ENCODE peak calls at places on chromosomes 7 and 10, in six cellular contexts. P is heart right ventricle, U is GM23248, N is fibroblast of lung, G is colonic mucosa, K is AG04450. L is an unnamed sample.

GRCh38 chr10:121436630-121437311 is 161.5 kb downstream of the FGFR2 start:
- DNase-seq in P (no peak), U (no peak), N (no peak), G (no peak), K (no peak), L (no peak)

GRCh38 chr10:62492012-62492869 is 118.1 kb downstream of the ZNF365 start:
- DNase-seq in P (no peak), U (peak; percentile 50), N (peak; percentile 44), G (no peak), K (no peak), L (no peak)

GRCh38 chr10:31018977-31019376 is 12.7 kb downstream of the ZNF438 start:
- DNase-seq in P (no peak), U (no peak), N (no peak), G (no peak), K (no peak), L (no peak)

GRCh38 chr7:26376208-26376917 is 84.7 kb downstream of the SNX10 start:
- DNase-seq in P (no peak), U (peak; percentile 27), N (no peak), G (peak; percentile 49), K (no peak), L (no peak)

GRCh38 chr7:28296571-28297483 is 115.5 kb upstream of the CREB5 start:
- DNase-seq in P (no peak), U (peak; percentile 68), N (peak; percentile 29), G (peak; percentile 27), K (no peak), L (no peak)

GRCh38 chr10:28891058-28891713 is 213.9 kb downstream of the BAMBI start:
- DNase-seq in P (no peak), U (no peak), N (no peak), G (no peak), K (no peak), L (no peak)

GRCh38 chr7:139871276-139871675 is 42.2 kb downstream of the TBXAS1 start:
- DNase-seq in P (no peak), U (peak; percentile 51), N (peak; percentile 52), G (no peak), K (peak; percentile 60), L (no peak)

GRCh38 chr10:5948999-5949759 is 28.2 kb downstream of the IL15RA start:
- DNase-seq in P (peak; percentile 67), U (peak; percentile 76), N (peak; percentile 54), G (peak; percentile 70), K (peak; percentile 36), L (no peak)

GRCh38 chr7:144408116-144408515 is 4.6 kb upstream of the NOBOX start:
- DNase-seq in P (no peak), U (no peak), N (no peak), G (no peak), K (no peak), L (no peak)

GRCh38 chr10:32687546-32687945 is 241.6 kb downstream of the CCDC7 start:
- DNase-seq in P (no peak), U (no peak), N (no peak), G (no peak), K (no peak), L (no peak)

GRCh38 chr7:134472572-134473242 is 13.8 kb upstream of the AKR1B1 start:
- DNase-seq in P (no peak), U (peak; percentile 20), N (no peak), G (no peak), K (no peak), L (no peak)

GRCh38 chr7:138853448-138853847 is 55.5 kb upstream of the ATP6V0A4 start:
- DNase-seq in P (no peak), U (no peak), N (no peak), G (no peak), K (no peak), L (no peak)

GRCh38 chr10:59817806-59818205 is 64.6 kb upstream of the MRLN start:
- DNase-seq in P (no peak), U (peak; percentile 4), N (peak; percentile 72), G (no peak), K (no peak), L (no peak)

GRCh38 chr10:33193867-33194521 is 140.5 kb downstream of the NRP1 start:
- DNase-seq in P (no peak), U (peak; percentile 84), N (peak; percentile 54), G (peak; percentile 32), K (no peak), L (no peak)

GRCh38 chr7:17441557-17441956 is 143.1 kb downstream of the AHR start:
- DNase-seq in P (no peak), U (no peak), N (no peak), G (no peak), K (no peak), L (no peak)

GRCh38 chr7:75698358-75698757 is 40.4 kb downstream of the HIP1 start:
- DNase-seq in P (no peak), U (no peak), N (no peak), G (no peak), K (no peak), L (no peak)

GRCh38 chr10:63593576-63593975 is 72.4 kb downstream of the REEP3 start:
- DNase-seq in P (no peak), U (peak; percentile 50), N (peak; percentile 33), G (no peak), K (no peak), L (no peak)

GRCh38 chr10:125448596-125448995 is 234.4 kb downstream of the TEX36 start:
- DNase-seq in P (no peak), U (peak; percentile 39), N (no peak), G (peak; percentile 47), K (no peak), L (no peak)

GRCh38 chr7:135684134-135684533 is 21.8 kb downstream of the STMP1 start:
- DNase-seq in P (no peak), U (peak; percentile 64), N (peak; percentile 65), G (no peak), K (no peak), L (no peak)

GRCh38 chr7:2614646-2615330 is 17.0 kb upstream of the TTYH3 start:
- DNase-seq in P (no peak), U (peak; percentile 30), N (no peak), G (no peak), K (no peak), L (no peak)

GRCh38 chr7:14368285-14368684 is 378.8 kb upstream of the ETV1 start:
- DNase-seq in P (no peak), U (peak; percentile 19), N (no peak), G (no peak), K (no peak), L (no peak)

GRCh38 chr10:126185666-126186447 is 202.4 kb downstream of the ADAM12 start:
- DNase-seq in P (no peak), U (peak; percentile 5), N (no peak), G (no peak), K (no peak), L (no peak)

GRCh38 chr7:143455494-143455893 is 12.2 kb downstream of the TAS2R60 start:
- DNase-seq in P (no peak), U (no peak), N (no peak), G (no peak), K (no peak), L (no peak)

GRCh38 chr7:135710417-135711138 is 17.4 kb downstream of the SLC13A4 start:
- DNase-seq in P (no peak), U (peak; percentile 27), N (no peak), G (no peak), K (no peak), L (no peak)

GRCh38 chr7:110835209-110835608 is 255.7 kb upstream of the LRRN3 start:
- DNase-seq in P (no peak), U (no peak), N (no peak), G (peak; percentile 32), K (no peak), L (no peak)

DNA sequence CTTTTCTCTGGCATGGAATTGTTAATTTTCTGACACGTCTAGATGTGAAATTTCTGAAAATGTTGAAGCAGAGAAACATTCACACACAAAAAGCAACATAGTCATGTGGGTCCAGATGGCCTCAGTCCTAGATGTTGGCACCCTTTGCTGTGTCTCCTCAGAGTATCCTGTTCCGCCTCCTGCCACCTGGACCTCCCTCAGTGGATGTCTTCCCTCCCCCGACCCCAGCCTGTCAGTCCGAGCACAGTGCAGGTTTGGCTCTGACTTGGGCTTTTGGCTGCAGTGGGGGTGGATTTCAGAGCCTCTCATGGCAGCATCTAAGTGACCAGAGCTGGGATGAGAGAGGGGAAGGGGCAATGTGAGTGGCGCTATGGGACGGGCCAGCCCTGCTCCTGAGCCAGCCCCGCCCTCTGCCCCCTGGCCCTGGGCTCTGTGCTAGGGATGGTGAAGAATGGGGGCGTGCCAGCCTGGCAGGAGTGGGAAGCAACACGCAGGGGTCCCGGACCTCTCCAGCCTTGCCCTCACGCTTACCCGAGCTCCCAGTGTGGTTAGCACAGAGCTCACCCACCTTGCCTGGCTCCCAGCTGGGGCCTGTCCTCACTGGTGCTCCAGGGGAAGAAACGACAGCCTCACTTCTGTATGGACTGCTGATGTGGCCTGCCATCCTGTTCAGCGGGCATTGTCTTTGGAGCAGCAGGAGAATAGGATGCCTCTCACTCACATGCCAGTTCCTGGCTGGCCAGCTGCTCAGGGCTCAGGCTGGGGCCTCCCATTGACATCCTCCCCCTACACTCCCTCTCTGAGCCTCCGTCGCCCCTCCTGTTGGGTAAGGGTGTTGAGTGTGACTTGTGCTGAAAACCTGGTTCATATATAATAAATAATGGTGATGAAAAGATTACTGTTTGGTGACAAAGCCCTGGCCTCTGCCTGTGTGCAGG is 6.3 kb downstream of the ATP6V0E2 start:
- DNase-seq in P (no peak), U (no peak), N (no peak), G (peak; percentile 14), K (no peak), L (peak; percentile 64)
- H3K27ac ChIP-seq in P (peak overlapping the region; percentile 30), U (no peak overlapping the region), N (no peak overlapping the region), G (no peak overlapping the region), K (no peak overlapping the region), L (peak overlapping the region; percentile 66)

GRCh38 chr10:123119081-123119480 is 16.7 kb upstream of the HMX3 start:
- DNase-seq in P (no peak), U (no peak), N (no peak), G (no peak), K (no peak), L (no peak)
- H3K27ac ChIP-seq in P (no peak overlapping the region), U (no peak overlapping the region), N (no peak overlapping the region), G (no peak overlapping the region), K (no peak overlapping the region), L (no peak overlapping the region)

DNA sequence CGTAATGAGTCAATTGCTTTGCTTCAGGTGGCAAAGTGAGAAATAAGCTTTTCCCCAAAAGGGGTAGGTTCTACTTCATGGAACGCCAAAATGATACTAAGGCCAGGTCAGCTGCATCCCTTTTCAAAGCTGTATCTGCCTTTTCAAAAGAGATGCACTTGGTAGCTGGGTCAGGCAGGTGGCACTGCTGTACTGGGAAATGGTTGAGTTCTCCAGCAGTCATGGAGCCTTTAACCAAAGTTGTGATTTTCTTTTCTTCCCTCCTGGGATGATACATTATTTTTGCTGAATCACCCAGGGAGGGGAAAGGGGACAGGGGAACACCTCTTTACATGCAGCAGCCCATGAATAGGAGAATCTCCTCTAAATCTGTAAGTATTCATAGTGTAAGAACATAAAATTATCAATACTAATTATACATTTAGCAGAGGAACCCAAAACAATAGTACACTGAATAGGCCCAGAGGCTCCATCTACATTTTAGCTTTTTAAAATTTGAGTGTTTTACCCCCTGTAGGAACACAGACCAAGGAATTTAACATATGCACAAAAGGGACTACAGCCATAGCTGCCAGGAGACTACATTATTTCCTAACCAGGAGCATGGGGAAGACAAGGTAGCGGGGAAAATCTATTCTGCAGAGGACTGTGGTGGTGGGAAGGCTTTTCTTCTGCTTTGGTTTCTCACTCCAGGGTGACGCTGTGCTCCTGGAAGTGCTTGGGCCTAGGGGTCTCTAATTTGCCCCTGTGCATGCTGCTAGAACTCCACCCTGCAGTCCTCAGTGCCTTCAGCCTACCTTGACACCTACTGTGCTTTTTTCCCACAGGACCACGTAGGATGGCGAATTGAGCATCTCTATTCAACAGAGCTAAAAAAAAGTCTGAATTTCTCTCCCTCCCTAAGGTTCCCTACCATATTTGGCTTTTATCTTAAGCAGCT is 6.4 kb upstream of the GPR22 start:
- DNase-seq in P (peak; percentile 61), U (peak; percentile 82), N (peak; percentile 64), G (peak; percentile 34), K (peak; percentile 50), L (peak; percentile 12)
- H3K27ac ChIP-seq in P (no peak overlapping the region), U (no peak overlapping the region), N (no peak overlapping the region), G (no peak overlapping the region), K (no peak overlapping the region), L (no peak overlapping the region)

GRCh38 chr10:98433371-98433770 is 13.4 kb downstream of the HPS1 start:
- DNase-seq in P (no peak), U (no peak), N (no peak), G (no peak), K (no peak), L (no peak)
- H3K27ac ChIP-seq in P (no peak overlapping the region), U (no peak overlapping the region), N (no peak overlapping the region), G (no peak overlapping the region), K (no peak overlapping the region), L (no peak overlapping the region)